ENCODE peak calls at places on chromosomes 6 and 20, in seven cellular contexts. Q is ovary, A is cardiac fibroblast, W is IMR-90, D is breast epithelium, P is cardiac muscle cell, O is fibroblast of lung. L is an unnamed sample.
A peak's percentile ranks its signal among the peaks of the same experiment; 100 is the strongest.

GRCh38 chr6:170260686-170261085 is 30.2 kb downstream of the DLL1 start:
- DNase-seq in O (no peak), A (no peak), D (no peak), P (no peak), Q (no peak), W (no peak), L (no peak)

GRCh38 chr20:17648306-17648646 is 33.8 kb downstream of the RRBP1 start:
- DNase-seq in Q (no peak), A (no peak), D (no peak), O (no peak), P (peak; percentile 33), W (no peak), L (no peak)

GRCh38 chr6:106124015-106124414 is 37.9 kb downstream of the PRDM1 start:
- DNase-seq in Q (no peak), A (no peak), W (no peak), P (no peak), O (no peak), D (no peak), L (no peak)

GRCh38 chr6:2992330-2992979 is 7.2 kb upstream of the NQO2 start:
- DNase-seq in P (no peak), W (no peak), A (no peak), D (no peak), Q (peak; percentile 9), O (no peak), L (no peak)

GRCh38 chr6:135935951-135936601 is 84.6 kb downstream of the PDE7B start:
- DNase-seq in W (peak; percentile 75), D (no peak), A (peak; percentile 38), O (peak; percentile 82), Q (no peak), P (no peak), L (no peak)

GRCh38 chr6:85672623-85673022 is 29.9 kb upstream of the SYNCRIP start:
- DNase-seq in A (no peak), D (no peak), W (no peak), P (no peak), O (no peak), Q (no peak), L (no peak)

GRCh38 chr6:118495639-118496296 is 52.3 kb upstream of the PLN start:
- DNase-seq in D (no peak), Q (no peak), A (no peak), P (no peak), O (no peak), W (peak; percentile 70), L (no peak)

GRCh38 chr6:70669133-70669532 is 1.4 kb downstream of the SMAP1 start:
- DNase-seq in Q (no peak), A (no peak), W (peak; percentile 12), D (no peak), O (no peak), P (no peak), L (no peak)

GRCh38 chr20:6832811-6833210 is 65.3 kb downstream of the BMP2 start:
- DNase-seq in P (no peak), Q (no peak), D (no peak), O (no peak), W (no peak), A (no peak), L (no peak)

GRCh38 chr6:154187714-154188113 is 148.7 kb downstream of the OPRM1 start:
- DNase-seq in A (no peak), W (no peak), P (no peak), Q (no peak), D (no peak), O (no peak), L (no peak)

GRCh38 chr6:140571139-140571538 is 1196.7 kb upstream of the CITED2 start:
- DNase-seq in W (peak; percentile 12), P (no peak), D (no peak), A (no peak), Q (no peak), O (no peak), L (no peak)

GRCh38 chr20:59526242-59527225 is 77.8 kb upstream of the PHACTR3 start:
- DNase-seq in W (no peak), D (no peak), A (no peak), O (no peak), P (peak; percentile 17), Q (no peak), L (no peak)

GRCh38 chr20:7967199-7967844 is 27.1 kb upstream of the HAO1 start:
- DNase-seq in Q (no peak), O (peak; percentile 3), W (peak; percentile 6), P (no peak), D (peak; percentile 35), A (peak; percentile 74), L (no peak)

GRCh38 chr20:37804584-37805566 is 98.1 kb upstream of the VSTM2L start:
- DNase-seq in W (no peak), D (no peak), Q (no peak), P (no peak), O (no peak), A (peak; percentile 7), L (no peak)

GRCh38 chr6:125888989-125889656 is 67.4 kb upstream of the HINT3 start:
- DNase-seq in W (peak; percentile 40), Q (no peak), P (peak; percentile 47), D (no peak), A (peak; percentile 62), O (peak; percentile 56), L (no peak)

GRCh38 chr20:11799131-11799800 is 118.4 kb upstream of the BTBD3 start:
- DNase-seq in Q (no peak), D (no peak), P (no peak), O (no peak), A (no peak), W (no peak), L (no peak)

GRCh38 chr6:107816818-107817217 is 7.3 kb downstream of the SCML4 start:
- DNase-seq in D (no peak), P (no peak), O (no peak), W (no peak), A (no peak), Q (no peak), L (no peak)

GRCh38 chr6:157106487-157106886 is 216.8 kb downstream of the TMEM242 start:
- DNase-seq in Q (no peak), P (no peak), O (peak; percentile 51), D (no peak), A (no peak), W (peak; percentile 78), L (peak; percentile 55)

GRCh38 chr6:128569737-128570438 is 49.5 kb upstream of the PTPRK start:
- DNase-seq in P (no peak), O (peak; percentile 77), A (peak; percentile 78), Q (no peak), W (peak; percentile 75), D (no peak), L (peak; percentile 33)

GRCh38 chr6:19157496-19157895 is 679.7 kb upstream of the ID4 start:
- DNase-seq in O (no peak), W (no peak), P (no peak), D (no peak), Q (no peak), A (no peak), L (no peak)

GRCh38 chr6:13712485-13712990 is 903 bp upstream of the RANBP9 start:
- DNase-seq in Q (peak; percentile 28), A (peak; percentile 78), P (no peak), W (peak; percentile 21), O (peak; percentile 52), D (no peak), L (no peak)

GRCh38 chr6:24666097-24666615 is 543 bp downstream of the TDP2 start:
- DNase-seq in O (peak; percentile 24), Q (peak; percentile 37), A (peak; percentile 42), W (peak; percentile 35), D (no peak), P (peak; percentile 57), L (no peak)

GRCh38 chr20:38452880-38453624 is 17.9 kb upstream of the SNHG17 start:
- DNase-seq in D (no peak), A (peak; percentile 68), P (no peak), W (peak; percentile 74), Q (no peak), O (peak; percentile 59), L (no peak)

GRCh38 chr6:168089186-168090063 is 10.4 kb upstream of the FRMD1 start:
- DNase-seq in P (no peak), Q (no peak), O (no peak), A (no peak), W (no peak), D (no peak), L (no peak)

GRCh38 chr20:52484438-52484837 is 292.9 kb upstream of the ZFP64 start:
- DNase-seq in D (no peak), A (no peak), P (no peak), O (no peak), W (peak; percentile 78), Q (no peak), L (no peak)

GRCh38 chr20:4672948-4673347 is 48.8 kb upstream of the PRND start:
- DNase-seq in Q (no peak), W (no peak), A (no peak), O (no peak), P (no peak), D (no peak), L (no peak)

GRCh38 chr6:15363523-15364400 is 117.9 kb downstream of the JARID2 start:
- DNase-seq in Q (no peak), A (no peak), P (no peak), D (no peak), O (no peak), W (no peak), L (no peak)

GRCh38 chr20:6769953-6770831 is 2.7 kb downstream of the BMP2 start:
- DNase-seq in O (peak; percentile 43), W (no peak), P (peak; percentile 63), Q (peak; percentile 39), A (peak; percentile 47), D (no peak), L (no peak)

DNA sequence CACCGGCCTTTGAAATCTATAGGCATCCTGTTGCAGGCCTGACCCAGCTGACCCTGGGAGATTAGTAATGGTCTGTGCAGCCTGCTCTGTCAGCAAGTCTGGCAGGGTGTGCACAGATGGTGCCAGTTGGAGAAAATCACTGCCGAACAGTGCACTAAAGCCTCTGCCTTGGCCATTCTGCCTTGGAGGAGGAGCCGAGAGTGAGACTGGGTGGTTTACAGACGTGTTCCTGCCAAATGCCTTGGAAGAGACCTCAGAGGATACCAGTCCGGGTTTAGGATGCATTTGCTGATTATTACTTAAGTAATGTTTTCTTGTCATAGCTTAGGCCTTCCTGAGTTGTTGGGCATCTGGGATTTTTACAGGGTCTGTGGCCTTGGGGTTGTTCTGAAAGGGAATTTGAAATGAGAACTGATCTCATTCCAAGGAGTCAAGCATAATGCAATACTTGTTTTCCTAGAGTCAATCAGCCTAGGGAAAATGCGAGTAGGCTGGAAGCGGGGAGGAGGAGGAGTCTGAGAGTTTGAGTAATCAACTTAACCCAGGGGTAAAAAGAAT is 292.1 kb downstream of the SOX4 start:
- DNase-seq in D (peak; percentile 65), O (peak; percentile 91), Q (peak; percentile 43), W (peak; percentile 85), P (peak; percentile 76), A (peak; percentile 84), L (peak; percentile 99)
- H3K4me3 ChIP-seq in D (no peak overlapping the region), O (no peak overlapping the region), Q (no peak overlapping the region), W (no peak overlapping the region), P (no peak overlapping the region), A (no peak overlapping the region), L (peak overlapping the region; percentile 43)

GRCh38 chr6:38492031-38492430 is 147.7 kb downstream of the BTBD9 start:
- DNase-seq in D (no peak), Q (no peak), O (no peak), A (no peak), P (no peak), W (no peak), L (no peak)
- TF ChIP-seq CTCF in D (no peak), Q (no peak), O (no peak), A (no peak), P (no peak), W (no peak), L (peak; percentile 1)

GRCh38 chr6:20604159-20604558 is 69.9 kb downstream of the CDKAL1 start:
- DNase-seq in P (no peak), D (no peak), A (no peak), W (no peak), O (no peak), Q (no peak), L (no peak)
- H3K4me3 ChIP-seq in P (no peak overlapping the region), D (no peak overlapping the region), A (no peak overlapping the region), W (no peak overlapping the region), O (no peak overlapping the region), Q (no peak overlapping the region), L (no peak overlapping the region)

GRCh38 chr20:2872304-2873009 is 824 bp upstream of the PTPRA start:
- DNase-seq in O (peak; percentile 60), Q (peak; percentile 46), P (peak; percentile 61), A (peak; percentile 54), W (peak; percentile 43), D (peak; percentile 27), L (peak; percentile 9)
- TF ChIP-seq CTCF in O (peak; percentile 14), Q (no peak), P (peak; percentile 34), A (peak; percentile 24), W (peak; percentile 33), D (no peak), L (peak; percentile 42)